ENCODE peak calls at places on chromosomes 12 and 14, in eight cellular contexts. N is activated CD8-positive, alpha-beta T cell treated with anti-CD3 and anti-CD28 coated beads for 36 hours; M is psoas muscle; G is AG10803; P is stimulated activated naive B cell treated with anti-CD40 and anti-IgM and Interleukin-4, amounts not matched to agents 10 μg/mL and 1 μg/mL and 100 μg/mL, for 72 hours; F is posterior cingulate gyrus; U is RCC 7860; L is NCI-H69. D is an unnamed sample.

GRCh38 chr12:130581782-130582181 is 134.3 kb downstream of the RIMBP2 start:
- DNase-seq in G (no peak), F (no peak), N (no peak), U (no peak), P (no peak), L (no peak), M (no peak), D (no peak)

GRCh38 chr12:83389237-83389996 is 702.7 kb downstream of the TMTC2 start:
- DNase-seq in G (no peak), F (peak; percentile 52), N (peak; percentile 12), L (peak; percentile 35), P (no peak), M (no peak), U (no peak), D (no peak)

GRCh38 chr12:97063292-97063935 is 156.4 kb downstream of the NEDD1 start:
- DNase-seq in N (no peak), P (no peak), F (no peak), L (no peak), M (no peak), G (no peak), U (no peak), D (no peak)

GRCh38 chr12:70756118-70756517 is 118.9 kb upstream of the PTPRB start:
- DNase-seq in L (no peak), G (peak; percentile 14), N (no peak), U (peak; percentile 40), F (no peak), M (no peak), P (no peak), D (no peak)

GRCh38 chr14:65115615-65116014 is 13.3 kb upstream of the MAX start:
- DNase-seq in P (no peak), M (no peak), U (no peak), F (no peak), N (no peak), G (no peak), L (no peak), D (no peak)

GRCh38 chr12:89073027-89073398 is 279.3 kb downstream of the DUSP6 start:
- DNase-seq in M (no peak), P (no peak), L (no peak), N (no peak), F (no peak), G (peak; percentile 65), U (peak; percentile 56), D (no peak)

GRCh38 chr14:84017533-84017932 is 1512.4 kb upstream of the FLRT2 start:
- DNase-seq in M (no peak), L (no peak), P (no peak), N (no peak), U (no peak), G (no peak), F (no peak), D (no peak)

GRCh38 chr12:76020731-76021672 is 10.6 kb downstream of the PHLDA1 start:
- DNase-seq in N (peak; percentile 92), P (peak; percentile 55), M (no peak), G (peak; percentile 97), L (no peak), F (no peak), U (peak; percentile 98), D (peak; percentile 66)

GRCh38 chr14:55136868-55137785 is 8.1 kb downstream of the LGALS3 start:
- DNase-seq in M (peak; percentile 63), P (no peak), L (no peak), F (peak; percentile 80), N (no peak), G (peak; percentile 83), U (no peak), D (no peak)

GRCh38 chr14:100410056-100410565 is 87.0 kb downstream of the SLC25A47 start:
- DNase-seq in F (no peak), P (no peak), L (no peak), M (no peak), N (no peak), G (no peak), U (no peak), D (no peak)

GRCh38 chr14:21860172-21860571 is 186.6 kb upstream of the OR4E1 start:
- DNase-seq in G (no peak), L (peak; percentile 31), F (no peak), M (no peak), U (no peak), N (peak; percentile 65), P (no peak), D (no peak)

GRCh38 chr12:49874142-49874897 is 29.4 kb downstream of the FAIM2 start:
- DNase-seq in G (no peak), F (peak; percentile 76), M (no peak), N (no peak), U (no peak), L (no peak), P (no peak), D (no peak)

GRCh38 chr12:110798461-110798860 is 48.3 kb upstream of the CCDC63 start:
- DNase-seq in F (no peak), N (no peak), P (no peak), L (no peak), G (no peak), M (no peak), U (no peak), D (no peak)

GRCh38 chr12:701896-702539 is 38.8 kb upstream of the NINJ2 start:
- DNase-seq in P (no peak), L (no peak), G (no peak), U (no peak), M (no peak), F (peak; percentile 80), N (no peak), D (no peak)

D was measured in T-helper 22 cell.